ENCODE peak calls at places on chromosomes 12 and 14, in nine cellular contexts. L is GM20000; J is GM10248; D is fibroblast of lung; V is CD4-positive, CD25-positive, alpha-beta regulatory T cell; R is epithelial cell of prostate; B is HepG2; Z is sigmoid colon; Q is choroid plexus epithelial cell. P is an unnamed sample.

GRCh38 chr12:25926536-25926935 is 31.9 kb upstream of the RASSF8 start:
- DNase-seq in Q (no peak), V (no peak), D (no peak), J (no peak), B (no peak), L (no peak), Z (no peak), R (no peak), P (no peak)

GRCh38 chr14:65169351-65169750 is 67.0 kb upstream of the MAX start:
- DNase-seq in B (no peak), D (peak), Z (no peak), R (no peak), Q (peak), V (peak), J (peak), L (peak), P (no peak)

GRCh38 chr12:98696036-98696646 is 51.1 kb downstream of the APAF1 start:
- DNase-seq in D (no peak), B (no peak), Z (no peak), R (no peak), L (no peak), J (no peak), Q (peak), V (no peak), P (peak)

GRCh38 chr12:6166808-6167207 is 33.4 kb upstream of the CD9 start:
- DNase-seq in Q (no peak), V (no peak), D (no peak), B (no peak), J (no peak), R (no peak), Z (no peak), L (no peak), P (no peak)

GRCh38 chr14:78104655-78105054 is 65.5 kb upstream of the NRXN3 start:
- DNase-seq in Q (no peak), Z (no peak), V (no peak), J (no peak), R (no peak), L (no peak), D (no peak), B (no peak), P (no peak)

GRCh38 chr12:119014368-119014767 is 33.0 kb downstream of the SRRM4 start:
- DNase-seq in B (no peak), L (no peak), Q (no peak), V (no peak), R (no peak), J (no peak), D (no peak), Z (no peak), P (no peak)

GRCh38 chr12:62840311-62840710 is 94.6 kb downstream of the PPM1H start:
- DNase-seq in J (no peak), Q (peak), B (peak), L (no peak), D (no peak), V (no peak), Z (no peak), R (no peak), P (no peak)

GRCh38 chr14:91466192-91466591 is 43.9 kb downstream of the PPP4R3A start:
- DNase-seq in D (peak), J (no peak), R (no peak), B (no peak), Z (no peak), Q (no peak), L (no peak), V (no peak), P (no peak)

GRCh38 chr12:6451348-6452244 is at the start of gene TAPBPL:
- DNase-seq in Q (peak), R (no peak), D (peak), J (peak), B (peak), L (peak), V (peak), Z (peak), P (peak)

GRCh38 chr12:100185361-100185894 is 15.2 kb upstream of the ACTR6 start:
- DNase-seq in R (no peak), B (no peak), Z (no peak), V (no peak), D (no peak), Q (no peak), L (no peak), J (no peak), P (no peak)

GRCh38 chr12:33605776-33606175 is 166.2 kb upstream of the SYT10 start:
- DNase-seq in Q (peak), J (no peak), Z (no peak), R (no peak), B (peak), L (no peak), V (no peak), D (no peak), P (peak)

GRCh38 chr12:124531281-124531745 is 36.1 kb downstream of the NCOR2 start:
- DNase-seq in V (no peak), Q (no peak), Z (no peak), B (no peak), D (no peak), R (no peak), L (no peak), J (no peak), P (no peak)

GRCh38 chr14:83548061-83548839 is 1981.7 kb upstream of the FLRT2 start:
- DNase-seq in J (no peak), D (peak), Q (peak), R (no peak), B (no peak), Z (no peak), L (no peak), V (no peak), P (no peak)

GRCh38 chr14:105007593-105008264 is 13.2 kb downstream of the CDCA4 start:
- DNase-seq in V (no peak), Q (no peak), R (no peak), D (no peak), B (no peak), J (no peak), Z (no peak), L (no peak), P (no peak)

GRCh38 chr14:94560291-94560665 is 964 bp upstream of the SERPINA4 start:
- DNase-seq in J (no peak), Z (no peak), R (no peak), D (no peak), B (no peak), L (no peak), Q (no peak), V (no peak), P (no peak)

GRCh38 chr12:75725505-75726120 is 214.2 kb upstream of the KRR1 start:
- DNase-seq in V (no peak), J (no peak), R (no peak), L (no peak), D (peak), Q (peak), B (no peak), Z (no peak), P (no peak)

GRCh38 chr14:73472182-73473114 is 14.1 kb upstream of the NUMB start:
- DNase-seq in V (peak), B (peak), Q (peak), J (peak), L (peak), R (no peak), Z (no peak), D (peak), P (no peak)

GRCh38 chr12:67650127-67650495 is 1.6 kb downstream of the DYRK2 start:
- DNase-seq in B (no peak), D (no peak), Q (no peak), L (peak), V (no peak), J (peak), Z (no peak), R (no peak), P (no peak)

GRCh38 chr14:92501891-92502351 is 11.7 kb upstream of the RIN3 start:
- DNase-seq in J (no peak), Q (peak), R (no peak), V (no peak), Z (no peak), D (peak), L (no peak), B (no peak), P (no peak)

GRCh38 chr14:84770030-84770429 is 759.9 kb upstream of the FLRT2 start:
- DNase-seq in Z (no peak), J (no peak), R (peak), L (no peak), D (no peak), Q (no peak), B (no peak), V (no peak), P (no peak)

GRCh38 chr12:79420146-79420618 is 270.6 kb downstream of the PAWR start:
- DNase-seq in L (no peak), Q (peak), D (peak), Z (no peak), B (peak), R (no peak), V (no peak), J (no peak), P (peak)